ENCODE peak calls at places on chromosomes 13 and 19, in five cellular contexts. E is upper lobe of right lung, N is GM23338, F is heart left ventricle, H is A673. D is an unnamed sample.

GRCh38 chr13:96551540-96551939 is 442.7 kb downstream of the OXGR1 start:
- DNase-seq in F (no peak), E (no peak), H (no peak), N (peak; percentile 17), D (no peak)

GRCh38 chr19:57436392-57436791 is 1.3 kb downstream of the ZNF749 start:
- DNase-seq in H (no peak), F (no peak), E (no peak), N (no peak), D (no peak)

GRCh38 chr13:113811081-113811928 is 52.3 kb downstream of the TMEM255B start:
- DNase-seq in H (no peak), N (no peak), F (no peak), E (no peak), D (no peak)

GRCh38 chr13:83881031-83881727 is 1.1 kb downstream of the SLITRK1 start:
- DNase-seq in H (peak; percentile 7), E (no peak), N (peak; percentile 10), F (no peak), D (no peak)

GRCh38 chr13:79295906-79296564 is 110.0 kb downstream of the RBM26 start:
- DNase-seq in H (no peak), E (no peak), N (no peak), F (no peak), D (no peak)

GRCh38 chr19:3914199-3914598 is 18.7 kb upstream of the NMRK2 start:
- DNase-seq in H (no peak), N (no peak), E (no peak), F (no peak), D (no peak)

GRCh38 chr19:56896041-56896440 is 55.5 kb upstream of the PEG3 start:
- DNase-seq in E (no peak), N (no peak), H (no peak), F (no peak), D (no peak)

GRCh38 chr13:74770361-74770760 is 636.2 kb upstream of the KLF12 start:
- DNase-seq in F (no peak), N (no peak), E (no peak), H (no peak), D (no peak)

GRCh38 chr19:38142176-38143035 is 81.6 kb downstream of the DPF1 start:
- DNase-seq in E (no peak), N (peak; percentile 92), H (peak; percentile 76), F (peak; percentile 73), D (peak; percentile 44)

GRCh38 chr19:12933287-12934072 is at the start of gene FARSA:
- DNase-seq in H (peak; percentile 95), E (peak; percentile 96), N (peak; percentile 98), F (peak; percentile 95), D (peak; percentile 93)
- TF ChIP-seq CTCF in H (no peak), E (no peak), N (no peak), F (no peak), D (no peak)

GRCh38 chr19:42516771-42517170 is 11.5 kb downstream of the CEACAM1 start:
- DNase-seq in E (no peak), F (no peak), H (no peak), N (no peak), D (no peak)
- TF ChIP-seq CTCF in E (no peak), F (no peak), H (no peak), N (no peak), D (no peak)

DNA sequence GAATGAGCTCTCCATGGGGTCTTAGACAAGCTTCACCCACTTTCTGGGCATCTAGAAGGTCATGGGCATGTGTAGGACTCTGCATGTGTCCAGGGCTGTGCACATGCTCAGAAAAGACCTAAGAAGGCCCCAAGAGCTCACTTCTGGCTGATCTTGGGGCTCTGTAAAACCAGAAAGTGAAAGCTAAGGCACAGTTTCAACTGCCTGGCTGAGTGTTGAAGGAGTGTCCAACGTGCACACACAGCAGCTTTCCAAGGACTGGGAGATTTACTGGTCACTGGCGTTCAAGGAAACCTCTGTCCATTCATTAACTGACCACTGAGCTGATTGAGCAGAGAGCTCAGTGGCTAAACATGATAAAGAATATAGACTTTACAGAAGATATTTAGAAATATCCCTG is 137.9 kb downstream of the KATNAL1 start:
- DNase-seq in F (no peak), H (no peak), N (no peak), E (no peak), D (no peak)
- TF ChIP-seq CTCF in F (no peak), H (no peak), N (no peak), E (no peak), D (no peak)

DNA sequence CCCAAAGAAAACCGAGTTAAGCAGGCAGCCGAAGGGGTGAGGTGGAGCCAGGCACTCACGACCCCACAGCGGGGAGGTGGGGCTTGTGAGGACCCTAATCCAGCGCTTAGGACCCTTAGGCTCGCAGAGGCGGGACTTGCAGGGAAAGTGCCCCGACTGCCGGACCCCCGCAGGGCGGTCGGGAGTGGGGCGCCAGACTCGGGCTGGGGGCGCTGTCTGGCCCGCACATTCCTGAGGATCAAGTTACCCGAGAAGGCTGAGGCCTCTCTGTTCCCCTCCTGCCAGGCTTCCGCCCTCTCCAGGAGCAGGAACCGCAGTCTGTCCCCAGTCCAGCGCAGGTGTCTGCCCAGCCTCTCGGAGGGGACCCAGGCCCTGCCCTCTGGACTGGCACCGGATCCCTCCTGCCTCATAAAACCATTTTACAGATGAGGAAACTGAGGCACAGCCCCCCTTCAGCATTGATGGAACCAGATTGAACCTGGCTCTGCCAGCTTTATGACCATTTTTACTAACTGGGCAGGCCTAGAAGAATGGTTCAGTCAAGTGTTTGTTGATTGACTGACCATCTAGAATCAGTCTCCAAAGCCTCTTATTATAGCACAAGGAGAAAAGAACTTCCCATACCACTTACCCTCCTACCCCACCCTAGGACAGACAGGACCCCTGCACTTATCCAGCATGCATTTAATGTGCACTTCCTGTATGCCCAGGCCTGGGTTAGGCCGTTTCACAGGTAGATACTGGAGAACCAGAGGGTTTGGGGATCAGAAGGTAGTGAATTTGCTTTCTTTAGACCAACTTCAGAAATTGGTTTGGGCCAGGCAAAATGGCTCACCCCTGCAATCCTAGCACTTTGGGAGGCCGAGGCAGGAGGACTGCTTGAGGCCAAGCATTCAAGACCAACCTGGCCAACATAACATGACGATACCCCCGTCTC is 6.7 kb upstream of the JUND start:
- DNase-seq in H (peak; percentile 51), N (peak; percentile 92), E (no peak), F (peak; percentile 16), D (no peak)
- TF ChIP-seq CTCF in H (peak; percentile 29), N (peak; percentile 8), E (no peak), F (no peak), D (no peak)

DNA sequence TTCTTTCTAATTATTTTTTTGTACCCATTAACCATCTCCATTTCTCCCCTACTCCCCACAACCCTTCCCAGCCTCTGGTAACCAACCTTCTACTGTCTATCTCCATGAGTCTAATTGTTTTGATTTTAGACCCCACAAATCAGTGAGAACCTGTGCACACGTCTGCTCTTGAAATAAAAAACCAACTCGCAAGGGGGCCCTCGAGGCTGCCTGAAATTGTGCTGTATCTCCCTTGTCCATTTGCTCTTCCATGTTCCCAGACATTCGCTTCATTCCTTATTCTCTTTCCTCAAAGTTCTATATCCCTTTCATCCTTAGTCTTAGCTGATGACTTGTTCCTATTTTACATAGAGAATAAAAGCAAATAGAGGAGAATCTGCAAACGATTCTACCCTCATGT is 95.0 kb downstream of the GPC5 start:
- DNase-seq in E (no peak), F (no peak), H (no peak), N (no peak), D (no peak)
- TF ChIP-seq CTCF in E (no peak), F (no peak), H (no peak), N (no peak), D (no peak)

DNA sequence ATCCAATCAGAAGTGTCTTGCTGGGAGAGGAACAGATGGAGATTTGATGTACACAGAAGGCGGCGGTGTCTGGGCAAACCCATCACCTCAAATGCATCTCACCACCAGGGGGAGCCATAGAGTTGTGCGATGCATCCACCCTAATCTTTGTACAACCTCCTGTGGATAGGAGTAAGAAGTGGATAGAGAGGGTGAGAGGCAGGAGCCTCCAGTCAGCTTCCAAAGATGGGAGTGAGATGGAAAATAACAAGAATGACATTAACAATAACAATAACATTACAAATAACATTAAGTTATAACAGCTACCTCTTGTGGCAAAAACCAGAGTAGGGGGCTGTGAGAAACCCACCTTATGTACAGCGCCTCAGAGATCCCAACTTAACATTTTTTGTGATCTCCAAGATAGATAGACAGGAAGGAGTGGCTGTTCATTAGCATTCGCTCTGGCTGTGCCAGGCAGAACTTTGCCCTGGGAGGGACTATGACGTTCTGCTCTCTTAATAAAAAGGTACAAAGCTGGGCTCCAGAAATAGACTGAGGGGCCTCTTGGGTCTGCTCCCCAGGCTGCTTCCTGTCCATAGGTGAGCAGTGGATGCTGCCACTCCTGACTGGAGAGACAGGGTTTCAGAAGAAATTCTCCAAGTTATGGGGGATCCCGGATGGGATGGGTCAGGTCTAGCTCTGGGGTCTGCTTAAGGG is 5.2 kb upstream of the CEACAM18 start:
- DNase-seq in F (peak; percentile 77), E (no peak), H (peak; percentile 81), N (peak; percentile 87), D (peak; percentile 83)
- TF ChIP-seq CTCF in F (peak; percentile 85), E (peak; percentile 92), H (peak; percentile 83), N (peak; percentile 86), D (peak; percentile 68)

GRCh38 chr19:1406818-1407661 is at the start of gene DAZAP1:
- DNase-seq in N (peak; percentile 99), H (peak; percentile 99), F (peak; percentile 100), E (peak; percentile 100), D (peak; percentile 94)
- TF ChIP-seq CTCF in N (peak; percentile 73), H (peak; percentile 53), F (peak; percentile 36), E (peak; percentile 46), D (no peak)

DNA sequence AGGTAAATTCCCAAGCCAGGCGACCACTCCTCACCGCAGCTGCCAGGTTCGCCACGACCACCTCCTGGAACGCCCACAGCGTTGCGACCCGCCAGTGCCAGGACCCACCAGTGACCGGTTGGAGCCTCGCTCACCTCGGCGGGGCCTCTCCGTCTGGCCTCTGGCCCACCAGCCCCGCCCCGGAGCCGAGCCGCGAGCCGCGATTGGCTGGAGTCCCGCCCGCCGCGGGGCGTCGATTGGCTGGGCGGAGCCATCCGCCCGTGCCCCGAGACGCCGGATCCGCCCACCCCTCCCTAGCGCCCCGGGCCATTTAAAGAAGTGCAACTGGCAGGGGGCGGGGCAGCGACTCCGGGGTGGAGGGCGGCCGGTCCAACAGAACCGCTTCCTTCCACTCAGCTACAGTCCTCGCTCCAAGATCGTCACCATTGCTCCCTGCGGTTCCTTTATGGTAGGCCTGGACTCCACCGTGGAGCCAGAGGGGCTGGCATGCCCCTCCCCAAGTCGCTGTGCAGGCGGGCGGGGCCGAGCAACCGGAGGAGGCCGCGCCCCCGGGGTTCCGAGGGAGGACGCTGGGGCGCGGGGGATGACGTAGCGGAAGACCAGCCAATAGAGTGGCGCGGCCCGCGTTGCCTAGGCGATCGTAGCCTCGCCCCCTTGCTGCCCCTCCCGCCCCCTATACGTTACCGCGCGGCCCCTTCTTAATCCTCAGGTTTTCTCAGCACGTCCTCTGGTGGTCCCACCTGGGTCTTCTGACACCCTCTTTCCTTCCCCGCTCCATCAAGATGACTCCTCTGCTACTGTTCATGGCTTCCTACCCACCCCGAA is at the start of gene SERTAD3:
- DNase-seq in E (peak; percentile 99), F (peak; percentile 99), H (peak; percentile 98), N (peak; percentile 99), D (peak; percentile 92)
- TF ChIP-seq CTCF in E (no peak), F (no peak), H (peak; percentile 52), N (no peak), D (peak; percentile 4)

GRCh38 chr19:49496574-49497008 is 357 bp downstream of the RPS11 start:
- DNase-seq in E (no peak), F (no peak), N (no peak), H (no peak), D (no peak)
- TF ChIP-seq CTCF in E (no peak), F (no peak), N (no peak), H (no peak), D (no peak)

GRCh38 chr19:45178262-45179062 is at the start of gene BLOC1S3:
- DNase-seq in E (peak; percentile 100), F (peak; percentile 100), H (peak; percentile 100), N (peak; percentile 100), D (peak; percentile 98)
- TF ChIP-seq CTCF in E (peak; percentile 49), F (peak; percentile 41), H (peak; percentile 51), N (peak; percentile 25), D (no peak)

D was measured in NB4.